ENCODE peak calls at places on chromosomes 16 and 17, in four cellular contexts. One of them, this sample, is unnamed.

GRCh38 chr17:29124135-29124930 is 55.9 kb downstream of the MYO18A start:
- DNase-seq in caudate nucleus: no peak
- DNase-seq in uterus: peak; percentile 42
- DNase-seq in cardiac muscle cell: peak; percentile 74
- DNase-seq in this sample: peak; percentile 30

GRCh38 chr16:12087901-12088364 is 111.4 kb downstream of the SNX29 start:
- DNase-seq in cardiac muscle cell: no peak
- DNase-seq in caudate nucleus: no peak
- DNase-seq in uterus: no peak
- DNase-seq in this sample: no peak

GRCh38 chr17:20083460-20083859 is 74.3 kb downstream of the SPECC1 start:
- DNase-seq in cardiac muscle cell: no peak
- DNase-seq in uterus: no peak
- DNase-seq in caudate nucleus: no peak
- DNase-seq in this sample: no peak

GRCh38 chr17:7191571-7192270 is 12.6 kb upstream of the ASGR1 start:
- DNase-seq in caudate nucleus: no peak
- DNase-seq in cardiac muscle cell: peak; percentile 69
- DNase-seq in uterus: peak; percentile 55
- DNase-seq in this sample: peak; percentile 27

GRCh38 chr16:89409161-89409711 is 81.1 kb downstream of the ANKRD11 start:
- DNase-seq in caudate nucleus: no peak
- DNase-seq in cardiac muscle cell: no peak
- DNase-seq in uterus: no peak
- DNase-seq in this sample: no peak

GRCh38 chr17:69525920-69526841 is 111.7 kb downstream of the MAP2K6 start:
- DNase-seq in cardiac muscle cell: peak; percentile 74
- DNase-seq in caudate nucleus: peak; percentile 15
- DNase-seq in uterus: peak; percentile 22
- DNase-seq in this sample: peak; percentile 26

GRCh38 chr16:12160815-12161550 is 184.4 kb downstream of the SNX29 start:
- DNase-seq in caudate nucleus: no peak
- DNase-seq in cardiac muscle cell: no peak
- DNase-seq in uterus: no peak
- DNase-seq in this sample: no peak

GRCh38 chr17:69607162-69607834 is 192.8 kb downstream of the MAP2K6 start:
- DNase-seq in uterus: peak; percentile 46
- DNase-seq in cardiac muscle cell: peak; percentile 76
- DNase-seq in caudate nucleus: peak; percentile 25
- DNase-seq in this sample: peak; percentile 34

GRCh38 chr17:27609606-27610303 is 21.2 kb upstream of the LGALS9 start:
- DNase-seq in cardiac muscle cell: no peak
- DNase-seq in caudate nucleus: no peak
- DNase-seq in uterus: no peak
- DNase-seq in this sample: peak; percentile 32

GRCh38 chr17:4635823-4636375 is 5.6 kb downstream of the ALOX15 start:
- DNase-seq in uterus: no peak
- DNase-seq in caudate nucleus: no peak
- DNase-seq in cardiac muscle cell: no peak
- DNase-seq in this sample: no peak

GRCh38 chr17:65918921-65919546 is 272.9 kb downstream of the CEP112 start:
- DNase-seq in uterus: no peak
- DNase-seq in cardiac muscle cell: peak; percentile 14
- DNase-seq in caudate nucleus: no peak
- DNase-seq in this sample: no peak

GRCh38 chr17:19787733-19788357 is 39.7 kb upstream of the ALDH3A1 start:
- DNase-seq in uterus: no peak
- DNase-seq in cardiac muscle cell: no peak
- DNase-seq in caudate nucleus: no peak
- DNase-seq in this sample: no peak

GRCh38 chr17:39069114-39069756 is 82.2 kb downstream of the PLXDC1 start:
- DNase-seq in uterus: no peak
- DNase-seq in caudate nucleus: no peak
- DNase-seq in cardiac muscle cell: peak; percentile 64
- DNase-seq in this sample: no peak

GRCh38 chr16:55294129-55294528 is 29.9 kb upstream of the IRX6 start:
- DNase-seq in uterus: no peak
- DNase-seq in cardiac muscle cell: no peak
- DNase-seq in caudate nucleus: no peak
- DNase-seq in this sample: no peak

GRCh38 chr17:4710693-4711634 is 532 bp downstream of the ARRB2 start:
- DNase-seq in cardiac muscle cell: no peak
- DNase-seq in uterus: no peak
- DNase-seq in caudate nucleus: no peak
- DNase-seq in this sample: peak; percentile 33

GRCh38 chr17:74730491-74731346 is 6.3 kb upstream of the RAB37 start:
- DNase-seq in caudate nucleus: no peak
- DNase-seq in uterus: no peak
- DNase-seq in cardiac muscle cell: no peak
- DNase-seq in this sample: no peak

GRCh38 chr17:42979511-42980273 is at the start of gene PTGES3L:
- DNase-seq in caudate nucleus: peak; percentile 28
- DNase-seq in cardiac muscle cell: peak; percentile 93
- DNase-seq in uterus: peak; percentile 45
- DNase-seq in this sample: no peak

GRCh38 chr17:3959295-3959899 is 4.8 kb downstream of the ATP2A3 start:
- DNase-seq in caudate nucleus: no peak
- DNase-seq in cardiac muscle cell: no peak
- DNase-seq in uterus: no peak
- DNase-seq in this sample: no peak

GRCh38 chr16:87435399-87436224 is 43.5 kb downstream of the MAP1LC3B start:
- DNase-seq in cardiac muscle cell: no peak
- DNase-seq in caudate nucleus: no peak
- DNase-seq in uterus: no peak
- DNase-seq in this sample: no peak

GRCh38 chr16:86714166-86714565 is 135.8 kb downstream of the FOXL1 start:
- DNase-seq in uterus: no peak
- DNase-seq in cardiac muscle cell: peak; percentile 34
- DNase-seq in caudate nucleus: no peak
- DNase-seq in this sample: no peak

GRCh38 chr17:8212312-8213180 is 2.2 kb upstream of the AURKB start:
- DNase-seq in cardiac muscle cell: no peak
- DNase-seq in uterus: no peak
- DNase-seq in caudate nucleus: no peak
- DNase-seq in this sample: no peak

GRCh38 chr16:30377050-30377811 is 2.6 kb downstream of the MYL11 start:
- DNase-seq in cardiac muscle cell: no peak
- DNase-seq in caudate nucleus: no peak
- DNase-seq in uterus: no peak
- DNase-seq in this sample: no peak

GRCh38 chr16:8519179-8519578 is 71.1 kb downstream of the TMEM114 start:
- DNase-seq in cardiac muscle cell: no peak
- DNase-seq in caudate nucleus: no peak
- DNase-seq in uterus: no peak
- DNase-seq in this sample: no peak

GRCh38 chr17:794876-795275 is 12.7 kb downstream of the MRM3 start:
- DNase-seq in caudate nucleus: peak; percentile 58
- DNase-seq in uterus: peak; percentile 84
- DNase-seq in cardiac muscle cell: peak; percentile 78
- DNase-seq in this sample: peak; percentile 72

GRCh38 chr17:16599537-16599936 is 30.5 kb upstream of the ZNF287 start:
- DNase-seq in uterus: no peak
- DNase-seq in caudate nucleus: no peak
- DNase-seq in cardiac muscle cell: no peak
- DNase-seq in this sample: no peak

GRCh38 chr16:30494028-30494427 is 21.5 kb downstream of the ITGAL start:
- DNase-seq in caudate nucleus: no peak
- DNase-seq in cardiac muscle cell: no peak
- DNase-seq in uterus: no peak
- DNase-seq in this sample: no peak

GRCh38 chr17:50830994-50831393 is 4.4 kb upstream of the WFIKKN2 start:
- DNase-seq in cardiac muscle cell: no peak
- DNase-seq in caudate nucleus: no peak
- DNase-seq in uterus: no peak
- DNase-seq in this sample: no peak

GRCh38 chr16:14606102-14606501 is 24.0 kb downstream of the PARN start:
- DNase-seq in cardiac muscle cell: no peak
- DNase-seq in uterus: no peak
- DNase-seq in caudate nucleus: no peak
- DNase-seq in this sample: no peak

GRCh38 chr16:50835358-50836060 is 93.6 kb downstream of the CYLD start:
- DNase-seq in cardiac muscle cell: no peak
- DNase-seq in uterus: no peak
- DNase-seq in caudate nucleus: peak; percentile 26
- DNase-seq in this sample: no peak

GRCh38 chr17:45722161-45722560 is 62.0 kb upstream of the CRHR1 start:
- DNase-seq in uterus: no peak
- DNase-seq in caudate nucleus: no peak
- DNase-seq in cardiac muscle cell: peak; percentile 50
- DNase-seq in this sample: no peak

GRCh38 chr16:79066621-79067020 is 533.9 kb downstream of the MAF start:
- DNase-seq in cardiac muscle cell: no peak
- DNase-seq in caudate nucleus: no peak
- DNase-seq in uterus: no peak
- DNase-seq in this sample: no peak

GRCh38 chr17:32159586-32160438 is 17.5 kb downstream of the RHOT1 start:
- DNase-seq in cardiac muscle cell: no peak
- DNase-seq in caudate nucleus: no peak
- DNase-seq in uterus: no peak
- DNase-seq in this sample: no peak

GRCh38 chr17:32161029-32161428 is 18.7 kb downstream of the RHOT1 start:
- DNase-seq in cardiac muscle cell: no peak
- DNase-seq in uterus: no peak
- DNase-seq in caudate nucleus: no peak
- DNase-seq in this sample: no peak

GRCh38 chr17:32157225-32157624 is 14.9 kb downstream of the RHOT1 start:
- DNase-seq in cardiac muscle cell: no peak
- DNase-seq in caudate nucleus: no peak
- DNase-seq in uterus: no peak
- DNase-seq in this sample: no peak

GRCh38 chr17:32160526-32160925 is 18.2 kb downstream of the RHOT1 start:
- DNase-seq in caudate nucleus: no peak
- DNase-seq in uterus: no peak
- DNase-seq in cardiac muscle cell: no peak
- DNase-seq in this sample: no peak

GRCh38 chr17:32158870-32159585 is 16.7 kb downstream of the RHOT1 start:
- DNase-seq in cardiac muscle cell: no peak
- DNase-seq in caudate nucleus: peak; percentile 29
- DNase-seq in uterus: no peak
- DNase-seq in this sample: peak; percentile 38
- H3K27ac ChIP-seq in cardiac muscle cell: no peak overlapping the region
- H3K27ac ChIP-seq in caudate nucleus: peak overlapping the region; percentile 52
- H3K27ac ChIP-seq in uterus: no peak overlapping the region
- H3K27ac ChIP-seq in this sample: peak overlapping the region; percentile 75

GRCh38 chr16:19289805-19290490 is 4.4 kb downstream of the CLEC19A start:
- DNase-seq in caudate nucleus: no peak
- DNase-seq in uterus: no peak
- DNase-seq in cardiac muscle cell: peak; percentile 2
- DNase-seq in this sample: no peak
- H3K27ac ChIP-seq in caudate nucleus: no peak overlapping the region
- H3K27ac ChIP-seq in uterus: no peak overlapping the region
- H3K27ac ChIP-seq in cardiac muscle cell: no peak overlapping the region
- H3K27ac ChIP-seq in this sample: no peak overlapping the region

GRCh38 chr16:19135896-19136438 is 22.2 kb downstream of the ITPRIPL2 start:
- DNase-seq in cardiac muscle cell: no peak
- DNase-seq in uterus: no peak
- DNase-seq in caudate nucleus: no peak
- DNase-seq in this sample: no peak
- H3K27ac ChIP-seq in cardiac muscle cell: no peak overlapping the region
- H3K27ac ChIP-seq in uterus: peak overlapping the region; percentile 73
- H3K27ac ChIP-seq in caudate nucleus: no peak overlapping the region
- H3K27ac ChIP-seq in this sample: no peak overlapping the region

GRCh38 chr17:57707892-57708291 is 37.2 kb downstream of the CCDC182 start:
- DNase-seq in cardiac muscle cell: peak; percentile 53
- DNase-seq in uterus: no peak
- DNase-seq in caudate nucleus: no peak
- DNase-seq in this sample: no peak
- H3K27ac ChIP-seq in cardiac muscle cell: peak overlapping the region; percentile 26
- H3K27ac ChIP-seq in uterus: no peak overlapping the region
- H3K27ac ChIP-seq in caudate nucleus: no peak overlapping the region
- H3K27ac ChIP-seq in this sample: no peak overlapping the region

GRCh38 chr17:37720989-37721388 is 23.9 kb downstream of the HNF1B start:
- DNase-seq in cardiac muscle cell: no peak
- DNase-seq in caudate nucleus: no peak
- DNase-seq in uterus: no peak
- DNase-seq in this sample: no peak
- H3K27ac ChIP-seq in cardiac muscle cell: no peak overlapping the region
- H3K27ac ChIP-seq in caudate nucleus: no peak overlapping the region
- H3K27ac ChIP-seq in uterus: no peak overlapping the region
- H3K27ac ChIP-seq in this sample: no peak overlapping the region

DNA sequence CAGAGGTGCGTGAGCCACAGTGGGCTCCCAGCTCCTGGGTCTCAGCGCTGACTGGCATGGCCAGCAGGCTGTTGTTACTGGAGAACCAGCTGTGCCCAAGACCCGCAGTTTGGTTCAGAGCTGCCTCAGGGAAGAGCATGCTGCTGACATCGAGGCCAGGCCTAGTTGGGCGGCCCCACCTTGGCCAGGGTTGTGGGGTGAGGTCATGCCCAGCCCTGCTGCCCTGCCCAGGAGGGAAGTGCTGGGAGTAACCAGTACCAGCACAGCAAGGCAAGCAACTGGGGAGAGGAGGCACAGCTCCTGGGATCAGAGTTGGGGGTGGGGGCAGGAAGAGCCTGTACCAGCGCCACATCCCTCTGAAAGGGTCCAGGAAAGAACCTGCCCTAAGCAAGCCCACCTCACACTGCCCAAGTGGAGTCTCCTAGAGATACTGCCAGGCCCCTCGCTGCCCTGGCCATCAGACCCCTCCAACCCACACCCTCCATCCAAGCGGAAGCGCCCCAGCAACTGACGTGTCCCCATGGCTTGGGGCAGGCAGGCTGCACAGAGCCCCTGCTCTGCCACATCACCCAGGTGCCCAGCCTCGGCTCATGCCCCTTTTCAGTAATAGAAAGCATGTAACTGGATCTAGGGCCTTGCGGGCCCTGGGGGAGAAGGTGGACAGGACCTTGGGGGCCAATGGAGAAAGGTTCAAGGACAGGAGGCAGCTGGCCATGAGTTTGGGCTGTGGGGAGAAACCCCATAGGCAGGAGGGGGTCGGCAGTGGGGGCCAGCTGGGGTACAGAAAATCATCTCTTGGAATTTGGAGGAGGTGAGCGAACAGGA is 990 bp downstream of the DOK4 start:
- DNase-seq in uterus: no peak
- DNase-seq in caudate nucleus: no peak
- DNase-seq in cardiac muscle cell: no peak
- DNase-seq in this sample: no peak
- H3K27ac ChIP-seq in uterus: peak overlapping the region; percentile 73
- H3K27ac ChIP-seq in caudate nucleus: no peak overlapping the region
- H3K27ac ChIP-seq in cardiac muscle cell: peak overlapping the region; percentile 95
- H3K27ac ChIP-seq in this sample: no peak overlapping the region